ENCODE peak calls at places on chromosome 10, in eight cellular contexts. S is CD8-positive, alpha-beta T cell; G is GM12865; C is mucosa of descending colon; Z is GM23248; P is fibroblast of mammary gland; I is foreskin fibroblast; K is Peyer's patch. O is an unnamed sample.

GRCh38 chr10:132845780-132846595 is 60.0 kb upstream of the NKX6-2 start:
- DNase-seq in S (no peak), G (no peak), C (no peak), Z (no peak), P (no peak), I (no peak), K (no peak), O (no peak)

GRCh38 chr10:86661161-86662025 is 6.9 kb upstream of the LDB3 start:
- DNase-seq in S (no peak), G (no peak), C (peak), Z (peak), P (no peak), I (no peak), K (no peak), O (no peak)

GRCh38 chr10:102245932-102246251 is 560 bp downstream of the GBF1 start:
- DNase-seq in S (no peak), G (no peak), C (no peak), Z (peak), P (no peak), I (no peak), K (no peak), O (no peak)

GRCh38 chr10:1063232-1063862 is 7.2 kb downstream of the WDR37 start:
- DNase-seq in S (peak), G (no peak), C (no peak), Z (no peak), P (no peak), I (no peak), K (no peak), O (no peak)

GRCh38 chr10:89332092-89332633 is 4.4 kb downstream of the IFIT3 start:
- DNase-seq in S (no peak), G (peak), C (no peak), Z (peak), P (peak), I (peak), K (peak), O (no peak)

GRCh38 chr10:44385726-44386438 is 985 bp upstream of the CXCL12 start:
- DNase-seq in S (no peak), G (no peak), C (no peak), Z (peak), P (no peak), I (no peak), K (no peak), O (no peak)

GRCh38 chr10:57314046-57314445 is 953.0 kb upstream of the ZWINT start:
- DNase-seq in S (no peak), G (no peak), C (no peak), Z (no peak), P (no peak), I (no peak), K (no peak), O (no peak)

GRCh38 chr10:123257904-123258303 is 103.7 kb downstream of the BUB3 start:
- DNase-seq in S (no peak), G (no peak), C (no peak), Z (no peak), P (no peak), I (no peak), K (no peak), O (no peak)

GRCh38 chr10:59991117-59991516 is 84.8 kb upstream of the CCDC6 start:
- DNase-seq in S (no peak), G (no peak), C (no peak), Z (no peak), P (no peak), I (no peak), K (no peak), O (no peak)

GRCh38 chr10:46068905-46069304 is 22.8 kb upstream of the MSMB start:
- DNase-seq in S (no peak), G (no peak), C (no peak), Z (no peak), P (no peak), I (no peak), K (no peak), O (no peak)

GRCh38 chr10:86366033-86366901 is at the start of gene GRID1:
- DNase-seq in S (no peak), G (no peak), C (peak), Z (peak), P (no peak), I (no peak), K (no peak), O (no peak)

GRCh38 chr10:75187961-75188426 is 22.6 kb upstream of the VDAC2 start:
- DNase-seq in S (peak), G (peak), C (peak), Z (peak), P (peak), I (peak), K (peak), O (peak)

GRCh38 chr10:69446229-69446628 is 5.0 kb upstream of the TSPAN15 start:
- DNase-seq in S (no peak), G (no peak), C (no peak), Z (peak), P (no peak), I (no peak), K (no peak), O (no peak)

GRCh38 chr10:59435707-59436106 is 73.4 kb upstream of the FAM13C start:
- DNase-seq in S (no peak), G (no peak), C (no peak), Z (no peak), P (no peak), I (no peak), K (no peak), O (no peak)

GRCh38 chr10:121069061-121069850 is 218.1 kb downstream of the WDR11 start:
- DNase-seq in S (no peak), G (peak), C (no peak), Z (no peak), P (no peak), I (no peak), K (no peak), O (peak)

GRCh38 chr10:21534611-21535493 is 820 bp downstream of the MLLT10 start:
- DNase-seq in S (peak), G (peak), C (peak), Z (peak), P (peak), I (no peak), K (peak), O (no peak)

GRCh38 chr10:44180321-44181154 is 204.4 kb downstream of the CXCL12 start:
- DNase-seq in S (no peak), G (no peak), C (no peak), Z (peak), P (peak), I (peak), K (no peak), O (no peak)

GRCh38 chr10:122454603-122455080 is at the start of gene ARMS2:
- DNase-seq in S (no peak), G (no peak), C (no peak), Z (no peak), P (no peak), I (no peak), K (no peak), O (no peak)

GRCh38 chr10:67664936-67665335 is 31.1 kb downstream of the CTNNA3 start:
- DNase-seq in S (no peak), G (no peak), C (no peak), Z (peak), P (no peak), I (no peak), K (no peak), O (no peak)

GRCh38 chr10:87090779-87091178 is 3.9 kb downstream of the GLUD1 start:
- DNase-seq in S (no peak), G (no peak), C (no peak), Z (peak), P (peak), I (no peak), K (no peak), O (no peak)

GRCh38 chr10:123865350-123865749 is 26.3 kb downstream of the CPXM2 start:
- DNase-seq in S (no peak), G (no peak), C (no peak), Z (no peak), P (no peak), I (no peak), K (no peak), O (no peak)

GRCh38 chr10:73110345-73110849 is at the start of gene NUDT13:
- DNase-seq in S (peak), G (peak), C (peak), Z (peak), P (peak), I (peak), K (peak), O (peak)

GRCh38 chr10:16999665-17000451 is 129.8 kb downstream of the CUBN start:
- DNase-seq in S (no peak), G (no peak), C (no peak), Z (peak), P (peak), I (no peak), K (no peak), O (no peak)

GRCh38 chr10:11255796-11256444 is 238.2 kb downstream of the CELF2 start:
- DNase-seq in S (no peak), G (peak), C (no peak), Z (no peak), P (no peak), I (no peak), K (no peak), O (no peak)

GRCh38 chr10:72626444-72626754 is 520 bp upstream of the MICU1 start:
- DNase-seq in S (no peak), G (no peak), C (no peak), Z (no peak), P (no peak), I (no peak), K (no peak), O (no peak)

GRCh38 chr10:69004821-69005220 is 16.2 kb downstream of the KIFBP start:
- DNase-seq in S (no peak), G (peak), C (no peak), Z (peak), P (peak), I (peak), K (no peak), O (peak)

GRCh38 chr10:72809033-72809432 is 84.5 kb upstream of the OIT3 start:
- DNase-seq in S (no peak), G (no peak), C (no peak), Z (no peak), P (peak), I (peak), K (no peak), O (no peak)

GRCh38 chr10:48905311-48905710 is 34.3 kb downstream of the LRRC18 start:
- DNase-seq in S (no peak), G (no peak), C (no peak), Z (no peak), P (no peak), I (no peak), K (no peak), O (no peak)

GRCh38 chr10:21525367-21526183 is at the start of gene SKIDA1:
- DNase-seq in S (peak), G (peak), C (peak), Z (peak), P (peak), I (peak), K (peak), O (no peak)

GRCh38 chr10:47225186-47225927 is 74.6 kb upstream of the GDF10 start:
- DNase-seq in S (no peak), G (no peak), C (no peak), Z (no peak), P (no peak), I (no peak), K (no peak), O (no peak)

GRCh38 chr10:124989526-124989925 is 47.6 kb downstream of the ZRANB1 start:
- DNase-seq in S (no peak), G (no peak), C (peak), Z (peak), P (peak), I (peak), K (no peak), O (no peak)

DNA sequence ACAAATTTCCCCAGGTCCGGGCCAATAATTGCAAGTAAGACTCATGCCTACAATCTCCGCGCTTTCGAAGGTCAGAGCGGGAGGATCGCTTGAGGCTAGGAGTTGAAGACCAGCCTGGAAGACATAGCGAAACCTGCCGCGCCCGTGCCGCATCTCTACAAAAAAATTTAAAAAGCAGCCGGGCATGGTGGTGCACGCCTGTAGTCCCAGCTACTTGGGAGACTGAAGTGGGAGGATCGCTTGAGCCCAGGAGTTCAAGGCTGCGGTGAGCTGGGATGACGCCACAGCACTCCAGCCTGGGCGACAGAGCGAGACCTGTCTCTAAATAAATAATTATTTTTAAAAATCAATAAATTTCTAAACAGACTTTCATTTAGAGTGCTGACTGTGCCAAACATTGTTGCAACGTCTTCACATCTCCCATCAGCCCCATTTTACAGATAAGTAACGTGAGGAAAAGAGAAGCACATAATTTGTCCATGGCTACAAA is 494 bp upstream of the CFAP43 start:
- DNase-seq in S (no peak), G (no peak), C (no peak), Z (no peak), P (no peak), I (no peak), K (no peak), O (no peak)
- H3K4me3 ChIP-seq in S (peak), G (peak), C (no peak), Z (peak), P (peak), I (peak), K (peak), O (peak)

DNA sequence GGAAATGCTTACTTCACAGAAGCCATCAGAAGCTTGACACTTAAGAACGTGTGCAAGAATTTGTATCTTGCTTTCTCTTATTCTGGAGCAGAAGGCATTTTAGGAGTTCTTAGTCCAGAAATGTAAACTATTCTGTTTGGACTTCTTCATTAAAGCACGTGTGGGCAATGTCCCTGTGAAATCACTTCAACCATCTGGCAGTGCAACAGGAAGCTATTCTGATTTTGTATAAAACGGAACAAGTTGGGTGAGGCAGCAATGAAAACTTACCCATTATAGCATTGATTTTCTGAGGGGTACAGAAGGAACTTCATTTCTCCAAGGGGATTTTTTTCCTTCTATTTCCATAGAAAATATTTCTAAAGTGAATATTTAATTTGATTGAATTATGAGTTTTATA is 21.3 kb upstream of the ARHGAP21 start:
- DNase-seq in S (no peak), G (no peak), C (no peak), Z (no peak), P (no peak), I (no peak), K (no peak), O (no peak)
- H3K4me3 ChIP-seq in S (no peak), G (no peak), C (no peak), Z (no peak), P (no peak), I (no peak), K (no peak), O (no peak)

GRCh38 chr10:13706175-13706574 is 119.4 kb downstream of the PRPF18 start:
- DNase-seq in S (no peak), G (no peak), C (no peak), Z (no peak), P (no peak), I (no peak), K (no peak), O (no peak)

GRCh38 chr10:13707156-13707881 is 120.6 kb downstream of the PRPF18 start:
- DNase-seq in S (peak), G (peak), C (peak), Z (peak), P (peak), I (peak), K (no peak), O (peak)

GRCh38 chr10:13706604-13707003 is 119.8 kb downstream of the PRPF18 start:
- DNase-seq in S (no peak), G (no peak), C (peak), Z (no peak), P (no peak), I (no peak), K (no peak), O (no peak)

GRCh38 chr10:13709931-13710690 is 123.3 kb downstream of the PRPF18 start:
- DNase-seq in S (no peak), G (no peak), C (no peak), Z (peak), P (peak), I (no peak), K (no peak), O (no peak)

GRCh38 chr10:13708256-13708990 is 121.7 kb downstream of the PRPF18 start:
- DNase-seq in S (no peak), G (no peak), C (no peak), Z (no peak), P (no peak), I (no peak), K (no peak), O (no peak)
- H3K4me3 ChIP-seq in S (no peak), G (no peak), C (no peak), Z (peak), P (peak), I (peak), K (peak), O (peak)

GRCh38 chr10:100713049-100713858 is 32.1 kb upstream of the PAX2 start:
- DNase-seq in S (no peak), G (no peak), C (no peak), Z (peak), P (no peak), I (no peak), K (no peak), O (no peak)
- H3K4me3 ChIP-seq in S (no peak), G (no peak), C (no peak), Z (no peak), P (no peak), I (no peak), K (no peak), O (no peak)

DNA sequence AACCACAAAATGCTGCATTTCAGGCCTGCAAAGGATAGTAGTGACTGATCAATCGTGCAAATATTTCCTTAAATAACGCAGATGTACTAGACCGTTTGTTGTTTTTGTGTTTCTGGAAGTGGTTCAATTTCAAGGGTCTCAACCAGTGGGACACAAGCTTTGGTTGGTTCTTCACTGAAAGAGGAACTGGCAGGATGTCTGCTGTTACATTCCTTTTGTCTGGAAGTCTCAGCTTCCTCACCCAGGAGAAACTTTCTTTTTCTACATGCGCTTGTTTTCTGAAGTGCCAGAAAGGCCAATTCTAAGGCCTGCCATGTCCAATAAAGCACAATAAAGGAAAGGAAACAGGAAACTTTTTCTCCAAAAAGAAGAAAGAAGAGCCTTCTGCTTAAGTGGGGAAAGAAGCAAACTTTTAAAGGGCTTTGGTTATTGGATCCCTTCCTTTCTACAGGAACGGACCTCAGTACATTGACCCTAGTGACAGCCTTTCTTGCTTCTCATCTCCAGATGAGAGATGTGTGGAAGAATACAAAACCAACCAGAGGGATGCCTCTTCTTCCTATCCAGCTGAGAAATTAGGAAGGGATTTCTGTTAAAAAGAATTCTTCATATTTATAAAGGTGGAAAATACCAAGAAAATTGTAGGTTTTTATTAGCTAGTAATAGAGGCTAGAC is 4.2 kb downstream of the DKK1 start:
- DNase-seq in S (no peak), G (no peak), C (no peak), Z (peak), P (peak), I (peak), K (no peak), O (no peak)
- H3K4me3 ChIP-seq in S (no peak), G (no peak), C (no peak), Z (peak), P (no peak), I (peak), K (no peak), O (no peak)

GRCh38 chr10:9379183-9379582 is 1324.7 kb downstream of the GATA3 start:
- DNase-seq in S (no peak), G (no peak), C (no peak), Z (no peak), P (no peak), I (no peak), K (no peak), O (no peak)
- H3K4me3 ChIP-seq in S (no peak), G (no peak), C (no peak), Z (no peak), P (no peak), I (no peak), K (no peak), O (no peak)

DNA sequence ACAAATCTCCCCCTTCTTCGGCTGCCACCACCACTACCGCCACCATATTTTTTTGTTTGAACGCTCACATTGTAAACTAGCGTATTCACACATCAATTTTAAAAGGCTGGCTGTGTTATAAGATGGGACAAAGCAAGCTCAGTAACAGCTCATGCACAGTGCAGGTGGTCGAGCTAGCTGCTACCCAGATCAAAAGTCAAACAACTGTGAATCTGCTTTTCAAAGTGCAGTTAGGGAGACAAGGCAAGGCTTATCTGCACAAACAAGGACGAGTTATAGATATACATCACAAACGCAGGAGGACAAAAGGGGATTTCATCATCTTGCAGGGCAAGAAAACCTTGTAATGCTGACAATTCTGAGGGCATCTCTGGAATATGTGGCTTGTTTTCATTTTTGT is 231.6 kb downstream of the VTI1A start:
- DNase-seq in S (no peak), G (no peak), C (no peak), Z (no peak), P (no peak), I (no peak), K (no peak), O (no peak)
- H3K4me3 ChIP-seq in S (no peak), G (no peak), C (no peak), Z (no peak), P (no peak), I (no peak), K (no peak), O (no peak)

GRCh38 chr10:95845411-95845810 is 62.4 kb upstream of the CC2D2B start:
- DNase-seq in S (no peak), G (no peak), C (no peak), Z (no peak), P (no peak), I (no peak), K (no peak), O (no peak)
- H3K4me3 ChIP-seq in S (no peak), G (no peak), C (no peak), Z (no peak), P (no peak), I (no peak), K (no peak), O (no peak)

GRCh38 chr10:8026349-8027259 is 27.9 kb upstream of the GATA3 start:
- DNase-seq in S (no peak), G (no peak), C (no peak), Z (no peak), P (no peak), I (no peak), K (no peak), O (no peak)
- H3K4me3 ChIP-seq in S (peak), G (peak), C (no peak), Z (peak), P (no peak), I (peak), K (no peak), O (peak)